ENCODE peak calls at places on chromosomes 13 and 19, in six cellular contexts. T, L, C, Y, E and U are unnamed samples.

GRCh38 chr13:34265016-34265692 is 447.2 kb downstream of the RFC3 start:
- DNase-seq in T (no peak), L (no peak), C (no peak), Y (no peak), E (no peak), U (no peak)

GRCh38 chr13:98239156-98240076 is 62.3 kb upstream of the RNF113B start:
- DNase-seq in T (peak; percentile 61), L (no peak), C (no peak), Y (no peak), E (no peak), U (no peak)

GRCh38 chr19:5497297-5497696 is 42.1 kb downstream of the ZNRF4 start:
- DNase-seq in T (no peak), L (no peak), C (no peak), Y (no peak), E (no peak), U (no peak)

GRCh38 chr13:60066206-60066605 is 97.5 kb downstream of the DIAPH3 start:
- DNase-seq in T (peak; percentile 2), L (no peak), C (no peak), Y (no peak), E (no peak), U (no peak)

GRCh38 chr13:51223284-51224270 is 1.4 kb downstream of the FAM124A start:
- DNase-seq in T (no peak), L (no peak), C (no peak), Y (peak; percentile 21), E (no peak), U (no peak)

GRCh38 chr13:44211286-44211685 is 162.3 kb upstream of the SERP2 start:
- DNase-seq in T (no peak), L (no peak), C (no peak), Y (no peak), E (no peak), U (no peak)

GRCh38 chr19:9531933-9532332 is 6.5 kb downstream of the ZNF426 start:
- DNase-seq in T (no peak), L (no peak), C (no peak), Y (no peak), E (no peak), U (no peak)

GRCh38 chr19:43814663-43815352 is 12.3 kb upstream of the ZNF283 start:
- DNase-seq in T (no peak), L (no peak), C (no peak), Y (no peak), E (no peak), U (no peak)

GRCh38 chr19:18967358-18968146 is 26.5 kb upstream of the HOMER3 start:
- DNase-seq in T (no peak), L (no peak), C (peak; percentile 93), Y (peak; percentile 66), E (no peak), U (no peak)

GRCh38 chr13:21670883-21671792 is at the start of gene FGF9:
- DNase-seq in T (peak; percentile 86), L (peak; percentile 58), C (peak; percentile 82), Y (peak; percentile 65), E (peak; percentile 65), U (peak; percentile 72)

GRCh38 chr19:5086725-5087439 is 118.0 kb downstream of the KDM4B start:
- DNase-seq in T (peak; percentile 78), L (no peak), C (no peak), Y (no peak), E (no peak), U (no peak)

GRCh38 chr13:93690139-93690538 is 463.5 kb downstream of the GPC6 start:
- DNase-seq in T (no peak), L (no peak), C (no peak), Y (no peak), E (no peak), U (no peak)

GRCh38 chr19:45514376-45515051 is 7.2 kb downstream of the VASP start:
- DNase-seq in T (no peak), L (no peak), C (no peak), Y (no peak), E (no peak), U (no peak)

GRCh38 chr13:85650613-85651012 is 148.6 kb downstream of the SLITRK6 start:
- DNase-seq in T (no peak), L (no peak), C (no peak), Y (no peak), E (no peak), U (no peak)

GRCh38 chr13:60386250-60386649 is 10.8 kb upstream of the TDRD3 start:
- DNase-seq in T (no peak), L (no peak), C (no peak), Y (no peak), E (no peak), U (no peak)

GRCh38 chr13:34458756-34459462 is 483.2 kb upstream of the NBEA start:
- DNase-seq in T (no peak), L (no peak), C (no peak), Y (peak; percentile 22), E (no peak), U (no peak)

GRCh38 chr19:51387924-51388389 is at the start of gene LIM2:
- DNase-seq in T (no peak), L (no peak), C (no peak), Y (no peak), E (no peak), U (no peak)

GRCh38 chr19:37829526-37829925 is 50.1 kb upstream of the ZNF573 start:
- DNase-seq in T (no peak), L (no peak), C (no peak), Y (no peak), E (no peak), U (no peak)

GRCh38 chr19:38661996-38662395 is 14.5 kb downstream of the ACTN4 start:
- DNase-seq in T (no peak), L (no peak), C (no peak), Y (no peak), E (no peak), U (no peak)

GRCh38 chr13:113973218-113974164 is at the start of gene C13orf46:
- DNase-seq in T (no peak), L (no peak), C (no peak), Y (no peak), E (no peak), U (no peak)

GRCh38 chr13:107730835-107731234 is 484.5 kb downstream of the LIG4 start:
- DNase-seq in T (no peak), L (no peak), C (no peak), Y (no peak), E (no peak), U (no peak)

GRCh38 chr13:74134777-74135305 is 637 bp upstream of the KLF12 start:
- DNase-seq in T (peak; percentile 13), L (peak; percentile 34), C (no peak), Y (peak; percentile 66), E (peak; percentile 57), U (no peak)

GRCh38 chr19:5907216-5907615 is 2.5 kb downstream of the VMAC start:
- DNase-seq in T (no peak), L (no peak), C (peak; percentile 39), Y (no peak), E (no peak), U (no peak)

GRCh38 chr13:56314755-56315154 is 826.0 kb upstream of the PRR20A start:
- DNase-seq in T (no peak), L (no peak), C (no peak), Y (no peak), E (no peak), U (no peak)

GRCh38 chr13:57286511-57287098 is 119.6 kb downstream of the PRR20E start:
- DNase-seq in T (no peak), L (no peak), C (no peak), Y (no peak), E (no peak), U (no peak)

GRCh38 chr13:89900104-89900760 is 1447.3 kb upstream of the MIR17HG start:
- DNase-seq in T (no peak), L (no peak), C (peak; percentile 91), Y (no peak), E (no peak), U (no peak)

GRCh38 chr13:110382229-110382628 is 75.1 kb downstream of the COL4A2 start:
- DNase-seq in T (no peak), L (no peak), C (no peak), Y (no peak), E (no peak), U (no peak)